ENCODE peak calls at places on chromosomes 7 and 10, in six cellular contexts. E is colonic mucosa; K is cerebellum; Q is NCI-H1436; Y is fibroblast of villous mesenchyme; A is stimulated activated CD4-positive, alpha-beta T cell treated with anti-CD3 and anti-CD28 coated beads, TNF-alpha, amount 100 ng/mL, for 1 hour. H is an unnamed sample.

GRCh38 chr10:98676895-98677294 is 230.2 kb upstream of the HPS1 start:
- DNase-seq in E (no peak), Q (no peak), A (no peak), Y (no peak), K (no peak), H (peak; percentile 45)

GRCh38 chr7:83410989-83411591 is 237.8 kb downstream of the SEMA3E start:
- DNase-seq in Q (peak; percentile 57), A (no peak), E (no peak), K (peak; percentile 7), Y (peak; percentile 49), H (peak; percentile 58)

GRCh38 chr10:7892146-7892545 is 73.8 kb downstream of the TAF3 start:
- DNase-seq in E (no peak), K (no peak), Q (no peak), Y (no peak), A (no peak), H (no peak)

GRCh38 chr7:41885748-41886147 is 182.9 kb upstream of the INHBA start:
- DNase-seq in Q (no peak), K (no peak), E (no peak), A (no peak), Y (peak; percentile 85), H (peak; percentile 35)

GRCh38 chr7:98686466-98687080 is 69.5 kb downstream of the NPTX2 start:
- DNase-seq in A (no peak), Q (no peak), K (no peak), Y (no peak), E (no peak), H (no peak)

GRCh38 chr7:18210788-18211187 is 183.1 kb upstream of the PRPS1L1 start:
- DNase-seq in E (no peak), Q (no peak), A (no peak), Y (no peak), K (no peak), H (no peak)

GRCh38 chr10:132448248-132448731 is 51.3 kb downstream of the PWWP2B start:
- DNase-seq in K (no peak), E (peak; percentile 91), A (no peak), Y (peak; percentile 68), Q (peak; percentile 50), H (peak; percentile 70)

GRCh38 chr7:144384555-144385245 is 18.8 kb downstream of the NOBOX start:
- DNase-seq in A (no peak), Y (peak; percentile 16), Q (no peak), K (no peak), E (peak; percentile 27), H (peak; percentile 77)

GRCh38 chr10:26441491-26442214 is 3.5 kb downstream of the APBB1IP start:
- DNase-seq in Q (no peak), Y (no peak), A (no peak), E (no peak), K (no peak), H (no peak)

GRCh38 chr7:157788573-157788972 is 451.8 kb downstream of the DNAJB6 start:
- DNase-seq in E (no peak), Y (no peak), Q (no peak), A (no peak), K (no peak), H (no peak)

GRCh38 chr10:69088801-69089501 is 1.0 kb downstream of the SRGN start:
- DNase-seq in Y (peak; percentile 34), K (no peak), Q (no peak), A (no peak), E (no peak), H (no peak)

GRCh38 chr10:113704637-113705343 is 25.1 kb downstream of the CASP7 start:
- DNase-seq in Y (peak; percentile 62), Q (peak; percentile 27), A (no peak), E (peak; percentile 29), K (peak; percentile 16), H (peak; percentile 70)

GRCh38 chr7:148050492-148051158 is 539.9 kb upstream of the C7orf33 start:
- DNase-seq in A (no peak), E (no peak), Q (peak; percentile 22), K (no peak), Y (no peak), H (no peak)

GRCh38 chr10:43773736-43774135 is 125.1 kb upstream of the ZNF32 start:
- DNase-seq in Q (no peak), Y (no peak), A (no peak), K (no peak), E (no peak), H (no peak)

GRCh38 chr7:119936876-119937275 is 336.1 kb upstream of the KCND2 start:
- DNase-seq in E (no peak), Y (no peak), A (no peak), K (no peak), Q (no peak), H (no peak)

GRCh38 chr10:124388823-124389612 is 29.7 kb downstream of the OAT start:
- DNase-seq in A (peak; percentile 89), Q (peak; percentile 96), Y (peak; percentile 82), E (peak; percentile 91), K (peak; percentile 96), H (peak; percentile 77)

GRCh38 chr10:24375510-24375909 is 166.6 kb downstream of the KIAA1217 start:
- DNase-seq in Q (no peak), E (no peak), K (no peak), Y (no peak), A (no peak), H (no peak)

GRCh38 chr7:137360087-137360679 is 16.6 kb upstream of the PTN start:
- DNase-seq in Q (no peak), Y (no peak), A (no peak), K (no peak), E (no peak), H (peak; percentile 5)

GRCh38 chr7:159191236-159191635 is 46.6 kb upstream of the VIPR2 start:
- DNase-seq in Q (no peak), Y (no peak), A (no peak), E (no peak), K (no peak), H (no peak)

GRCh38 chr10:62136931-62137330 is 131.7 kb downstream of the RTKN2 start:
- DNase-seq in A (no peak), E (no peak), K (no peak), Y (peak; percentile 93), Q (no peak), H (peak; percentile 70)

GRCh38 chr10:66187096-66187733 is 738.6 kb upstream of the LRRTM3 start:
- DNase-seq in E (no peak), A (no peak), Y (no peak), Q (no peak), K (no peak), H (peak; percentile 4)

GRCh38 chr7:5234852-5235831 is 45.1 kb downstream of the WIPI2 start:
- DNase-seq in Y (peak; percentile 13), K (no peak), Q (no peak), E (no peak), A (no peak), H (no peak)

GRCh38 chr7:1108264-1108920 is 20.5 kb downstream of the GPER1 start:
- DNase-seq in Q (no peak), A (no peak), Y (no peak), E (no peak), K (no peak), H (no peak)

GRCh38 chr7:28315565-28316420 is 96.5 kb upstream of the CREB5 start:
- DNase-seq in K (no peak), E (no peak), Y (peak; percentile 44), A (no peak), Q (no peak), H (peak; percentile 50)

GRCh38 chr7:135771961-135772638 is 23.5 kb upstream of the FAM180A start:
- DNase-seq in E (no peak), A (no peak), K (no peak), Y (peak; percentile 85), Q (no peak), H (peak; percentile 82)

GRCh38 chr10:59079386-59080226 is 96.8 kb upstream of the PHYHIPL start:
- DNase-seq in E (no peak), A (no peak), Y (peak; percentile 74), K (no peak), Q (no peak), H (peak; percentile 30)

GRCh38 chr10:13991353-13991752 is 339.4 kb downstream of the FRMD4A start:
- DNase-seq in A (no peak), K (no peak), Q (no peak), E (no peak), Y (no peak), H (no peak)

GRCh38 chr7:106999023-106999422 is 45.5 kb upstream of the PRKAR2B start:
- DNase-seq in K (no peak), A (no peak), E (no peak), Q (no peak), Y (peak; percentile 51), H (peak; percentile 32)

GRCh38 chr7:5284304-5285281 is 1.9 kb downstream of the SLC29A4 start:
- DNase-seq in Y (peak; percentile 26), K (peak; percentile 21), E (peak; percentile 65), Q (peak; percentile 84), A (no peak), H (peak; percentile 29)

GRCh38 chr10:50439806-50440205 is 183.9 kb downstream of the SGMS1 start:
- DNase-seq in Y (no peak), K (no peak), A (no peak), E (no peak), Q (no peak), H (no peak)

GRCh38 chr10:59315465-59315864 is 46.9 kb downstream of the FAM13C start:
- DNase-seq in Y (no peak), Q (no peak), A (no peak), E (no peak), K (no peak), H (no peak)

GRCh38 chr10:88672041-88672440 is 7.8 kb downstream of the LIPF start:
- DNase-seq in Q (no peak), K (no peak), Y (peak; percentile 59), E (no peak), A (no peak), H (peak; percentile 44)

GRCh38 chr7:114939484-114940097 is 17.7 kb downstream of the MDFIC start:
- DNase-seq in A (no peak), Q (no peak), Y (no peak), E (no peak), K (no peak), H (no peak)

GRCh38 chr7:157670490-157671357 is 333.9 kb downstream of the DNAJB6 start:
- DNase-seq in Y (no peak), Q (no peak), A (no peak), E (no peak), K (no peak), H (no peak)

GRCh38 chr10:118163227-118163626 is 116.5 kb upstream of the RAB11FIP2 start:
- DNase-seq in K (no peak), Q (no peak), A (no peak), Y (no peak), E (no peak), H (no peak)

GRCh38 chr7:132996581-132997242 is 85.2 kb downstream of the CHCHD3 start:
- DNase-seq in K (no peak), A (no peak), Q (no peak), Y (no peak), E (no peak), H (no peak)

H was measured in mesenchymal stem cell.